ENCODE peak calls at places on chromosome X, in four cellular contexts. A is stimulated activated CD4-positive, alpha-beta T cell treated with anti-CD3 and anti-CD28 coated beads, Interleukin-4, amount 100 ng/mL, for 24 hours; D is NCI-H1105; Z is ELR. G is an unnamed sample.

GRCh38 chrX:41732260-41732659 is 8.3 kb downstream of the GPR82 start:
- DNase-seq in A (no peak), D (no peak), Z (no peak), G (no peak)

GRCh38 chrX:22043872-22044271 is 11.7 kb downstream of the PHEX start:
- DNase-seq in A (no peak), D (no peak), Z (no peak), G (no peak)

GRCh38 chrX:72387247-72387646 is 81.5 kb upstream of the CITED1 start:
- DNase-seq in A (no peak), D (no peak), Z (no peak), G (no peak)

GRCh38 chrX:120790118-120790517 is 85.5 kb downstream of the CT47B1 start:
- DNase-seq in A (peak; percentile 32), D (peak; percentile 26), Z (peak; percentile 76), G (peak; percentile 2)

GRCh38 chrX:132743086-132743485 is 215.3 kb downstream of the HS6ST2 start:
- DNase-seq in A (no peak), D (no peak), Z (no peak), G (no peak)

GRCh38 chrX:135168533-135168932 is 2.7 kb downstream of the CT55 start:
- DNase-seq in A (no peak), D (no peak), Z (no peak), G (no peak)

GRCh38 chrX:102516314-102516936 is at the start of gene TMSB15A:
- DNase-seq in A (peak; percentile 54), D (peak; percentile 74), Z (peak; percentile 52), G (peak; percentile 34)

GRCh38 chrX:153900806-153901752 is 3.4 kb upstream of the AVPR2 start:
- DNase-seq in A (peak; percentile 65), D (peak; percentile 61), Z (peak; percentile 91), G (peak; percentile 60)

GRCh38 chrX:17377047-17377692 is 2.2 kb downstream of the NHS start:
- DNase-seq in A (peak; percentile 4), D (peak; percentile 58), Z (peak; percentile 76), G (peak; percentile 80)

GRCh38 chrX:8044861-8045434 is 117.7 kb upstream of the PNPLA4 start:
- DNase-seq in A (no peak), D (no peak), Z (no peak), G (no peak)

GRCh38 chrX:120740072-120740471 is 110.2 kb upstream of the C1GALT1C1 start:
- DNase-seq in A (no peak), D (no peak), Z (no peak), G (no peak)

GRCh38 chrX:34624416-34624815 is 32.7 kb downstream of the TMEM47 start:
- DNase-seq in A (no peak), D (no peak), Z (no peak), G (no peak)

GRCh38 chrX:98331407-98331806 is 1447.7 kb downstream of the RPA4 start:
- DNase-seq in A (no peak), D (no peak), Z (no peak), G (no peak)

GRCh38 chrX:22674947-22675346 is 324.8 kb upstream of the DDX53 start:
- DNase-seq in A (no peak), D (no peak), Z (no peak), G (peak; percentile 4)

GRCh38 chrX:112760697-112761096 is 79.9 kb downstream of the AMOT start:
- DNase-seq in A (no peak), D (no peak), Z (no peak), G (no peak)

G was measured in SHP77.